ENCODE peak calls at places on chromosomes 6 and 20, in seven cellular contexts. L is GM12878, E is HCT116, T is SK-N-SH, V is HepG2, C is H1, R is Panc1. Q is an unnamed sample.

GRCh38 chr6:108690326-108691000 is 129.7 kb downstream of the FOXO3 start:
- DNase-seq in R (no peak), C (no peak), E (no peak), V (no peak), T (no peak), L (no peak), Q (no peak)

GRCh38 chr20:9079038-9079731 is 10.3 kb downstream of the PLCB4 start:
- DNase-seq in R (no peak), E (no peak), L (no peak), V (no peak), C (no peak), T (no peak), Q (no peak)

GRCh38 chr6:52650946-52651345 is 20.0 kb upstream of the TMEM14A start:
- DNase-seq in T (no peak), R (no peak), E (no peak), L (no peak), C (no peak), V (no peak), Q (no peak)

GRCh38 chr6:13038315-13039261 is 289.7 kb downstream of the TBC1D7 start:
- DNase-seq in R (no peak), V (no peak), L (no peak), C (no peak), T (no peak), E (no peak), Q (no peak)

GRCh38 chr20:46913329-46914044 is 18.8 kb downstream of the EYA2 start:
- DNase-seq in T (no peak), R (no peak), E (no peak), C (no peak), L (no peak), V (no peak), Q (no peak)

GRCh38 chr6:3699231-3699630 is 52.3 kb downstream of the PXDC1 start:
- DNase-seq in T (no peak), R (no peak), C (no peak), E (no peak), V (no peak), L (no peak), Q (no peak)

GRCh38 chr6:13292774-13293173 is 35.6 kb downstream of the TBC1D7 start:
- DNase-seq in L (no peak), E (no peak), R (no peak), C (no peak), T (no peak), V (no peak), Q (no peak)

GRCh38 chr6:84836366-84836765 is 72.0 kb upstream of the TBX18 start:
- DNase-seq in L (no peak), E (no peak), R (no peak), T (no peak), C (no peak), V (no peak), Q (no peak)

GRCh38 chr6:108941281-108941680 is 93.1 kb downstream of the ARMC2 start:
- DNase-seq in C (no peak), T (no peak), E (no peak), V (no peak), L (no peak), R (no peak), Q (no peak)

GRCh38 chr20:2140561-2140960 is 38.9 kb downstream of the STK35 start:
- DNase-seq in R (no peak), L (no peak), V (no peak), E (no peak), C (no peak), T (no peak), Q (no peak)

GRCh38 chr6:105112577-105112976 is 67.2 kb downstream of the POPDC3 start:
- DNase-seq in L (no peak), C (no peak), V (no peak), T (no peak), E (no peak), R (no peak), Q (no peak)
- TF ChIP-seq SIN3A in L (no peak), C (no peak), V (no peak), T (no peak), E (no peak), R (no peak), Q (no peak)

DNA sequence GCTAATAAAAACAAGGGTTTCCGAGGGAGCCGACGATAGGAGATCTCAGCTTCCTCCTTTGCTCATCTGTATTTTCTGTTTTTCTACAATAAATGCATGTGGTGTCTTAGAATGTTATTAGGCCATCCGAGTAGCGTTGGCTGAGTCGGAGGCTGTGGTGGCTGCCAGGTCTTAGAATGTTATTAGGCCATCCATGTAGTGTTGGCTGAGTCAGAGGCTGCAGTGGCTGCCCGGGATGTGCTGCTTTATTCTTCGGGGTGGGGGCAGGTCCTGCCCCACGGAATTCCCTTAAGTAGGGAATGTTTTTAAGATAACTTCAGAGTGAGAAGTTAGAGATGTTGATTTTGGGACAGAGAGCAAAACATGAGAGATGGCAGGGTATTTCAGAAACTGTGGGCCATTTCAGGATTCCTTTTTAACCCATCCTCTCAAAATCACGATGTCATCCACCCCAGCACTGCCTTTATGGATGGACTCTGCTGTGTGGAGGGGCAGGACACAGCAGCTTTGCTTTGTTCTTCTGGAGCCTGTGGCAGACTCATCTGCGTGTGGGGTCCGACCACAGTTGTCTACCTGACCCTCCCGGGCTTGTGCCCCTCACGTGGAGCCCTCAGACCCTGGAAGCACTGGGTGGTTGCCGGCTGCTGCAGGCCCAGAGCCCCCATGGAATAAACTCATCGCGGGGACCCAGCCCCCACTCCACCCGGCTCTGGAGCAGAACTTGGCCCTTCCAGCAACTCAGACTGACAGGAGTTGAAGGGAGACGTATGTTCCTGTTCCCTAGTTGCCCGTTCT is 20.4 kb downstream of the OSBPL2 start:
- DNase-seq in V (no peak), T (no peak), R (no peak), C (no peak), L (no peak), E (no peak), Q (no peak)
- TF ChIP-seq SIN3A in V (no peak), T (no peak), R (no peak), C (no peak), L (no peak), E (no peak), Q (no peak)

DNA sequence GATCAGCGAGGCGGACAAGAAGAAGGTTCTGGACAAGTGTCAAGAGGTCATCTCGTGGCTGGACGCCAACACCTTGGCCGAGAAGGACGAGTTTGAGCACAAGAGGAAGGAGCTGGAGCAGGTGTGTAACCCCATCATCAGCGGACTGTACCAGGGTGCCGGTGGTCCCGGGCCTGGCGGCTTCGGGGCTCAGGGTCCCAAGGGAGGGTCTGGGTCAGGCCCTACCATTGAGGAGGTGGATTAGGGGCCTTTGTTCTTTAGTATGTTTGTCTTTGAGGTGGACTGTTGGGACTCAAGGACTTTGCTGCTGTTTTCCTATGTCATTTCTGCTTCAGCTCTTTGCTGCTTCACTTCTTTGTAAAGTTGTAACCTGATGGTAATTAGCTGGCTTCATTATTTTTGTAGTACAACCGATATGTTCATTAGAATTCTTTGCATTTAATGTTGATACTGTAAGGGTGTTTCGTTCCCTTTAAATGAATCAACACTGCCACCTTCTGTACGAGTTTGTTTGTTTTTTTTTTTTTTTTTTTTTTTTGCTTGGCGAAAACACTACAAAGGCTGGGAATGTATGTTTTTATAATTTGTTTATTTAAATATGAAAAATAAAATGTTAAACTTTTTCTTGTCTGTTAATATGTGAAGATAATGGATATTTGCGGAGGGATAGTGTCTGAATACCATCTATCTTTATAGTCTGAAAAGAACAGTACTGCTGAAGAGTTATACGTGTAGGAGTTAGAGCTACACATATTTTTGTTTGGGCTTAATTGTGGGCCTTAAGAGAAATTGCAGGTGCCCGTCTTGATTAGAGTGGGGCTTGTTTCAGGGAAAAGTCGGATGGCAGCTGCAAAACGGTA is 2.3 kb downstream of the HSPA1B start:
- DNase-seq in C (no peak), L (no peak), T (no peak), R (no peak), V (no peak), E (no peak), Q (peak; percentile 57)
- TF ChIP-seq SIN3A in C (peak; percentile 57), L (peak; percentile 53), T (no peak), R (no peak), V (no peak), E (no peak), Q (peak; percentile 13)

GRCh38 chr6:134187751-134188150 is 130.2 kb downstream of the SGK1 start:
- DNase-seq in R (no peak), T (no peak), L (no peak), E (no peak), C (no peak), V (no peak), Q (no peak)
- TF ChIP-seq SIN3A in R (no peak), T (no peak), L (no peak), E (no peak), C (no peak), V (no peak), Q (no peak)

GRCh38 chr6:39004801-39005200 is 43.8 kb upstream of the GLP1R start:
- DNase-seq in R (no peak), V (no peak), L (no peak), T (no peak), C (no peak), E (no peak), Q (no peak)

GRCh38 chr6:39007575-39007974 is 41.0 kb upstream of the GLP1R start:
- DNase-seq in E (no peak), T (no peak), L (no peak), V (no peak), C (no peak), R (no peak), Q (peak; percentile 48)

GRCh38 chr6:39003488-39003887 is 45.1 kb upstream of the GLP1R start:
- DNase-seq in V (no peak), R (no peak), T (no peak), E (no peak), C (no peak), L (no peak), Q (no peak)

GRCh38 chr6:39005774-39006173 is 42.8 kb upstream of the GLP1R start:
- DNase-seq in V (no peak), R (no peak), E (no peak), C (no peak), T (no peak), L (no peak), Q (no peak)

DNA sequence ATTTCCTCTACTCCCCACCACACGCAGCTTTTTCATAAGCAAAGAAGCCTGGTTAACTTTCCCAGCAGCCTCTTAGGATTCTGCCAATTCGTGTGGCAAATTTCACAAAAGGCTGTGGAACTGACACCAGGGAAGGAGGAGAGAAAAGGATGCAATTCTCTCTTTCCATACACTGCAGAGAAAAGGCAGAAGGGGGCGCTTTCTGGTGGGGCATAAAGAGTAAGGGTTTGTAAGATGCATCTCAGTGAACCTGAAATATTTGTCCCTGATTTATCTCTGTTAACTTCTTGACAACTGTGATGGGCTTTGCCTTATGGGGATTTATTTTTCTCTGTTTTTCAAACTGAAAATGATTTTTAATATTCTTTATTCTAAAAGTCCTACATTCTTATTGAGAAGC is 45.5 kb upstream of the GLP1R start:
- DNase-seq in T (no peak), V (no peak), E (no peak), L (no peak), C (no peak), R (no peak), Q (peak; percentile 28)
- TF ChIP-seq SIN3A in T (no peak), V (no peak), E (no peak), L (no peak), C (no peak), R (no peak), Q (no peak)

GRCh38 chr6:47454713-47455396 is 22.7 kb upstream of the CD2AP start:
- DNase-seq in E (no peak), L (no peak), T (no peak), R (no peak), C (no peak), V (no peak), Q (no peak)
- TF ChIP-seq SIN3A in E (no peak), L (no peak), T (no peak), R (no peak), C (no peak), V (no peak), Q (no peak)